ENCODE peak calls at places on chromosomes 4 and X, in ten cellular contexts. One of them, this sample, is unnamed.
A peak's percentile ranks its signal among the peaks of the same experiment; 100 is the strongest.

GRCh38 chr4:143335979-143336827 is 473 bp upstream of the GAB1 start:
- DNase-seq in psoas muscle: peak; percentile 93
- DNase-seq in CD8-positive, alpha-beta T cell: no peak
- DNase-seq in cardiac muscle cell: peak; percentile 96
- DNase-seq in heart left ventricle: peak; percentile 92
- DNase-seq in tibial nerve: peak; percentile 81
- DNase-seq in CD8-positive, alpha-beta memory T cell: no peak
- DNase-seq in body of pancreas: peak; percentile 89
- DNase-seq in tibial artery: peak; percentile 95
- DNase-seq in small intestine: peak; percentile 85
- DNase-seq in this sample: peak; percentile 54

GRCh38 chr4:30854566-30854965 is 134.4 kb downstream of the PCDH7 start:
- DNase-seq in psoas muscle: no peak
- DNase-seq in CD8-positive, alpha-beta T cell: no peak
- DNase-seq in cardiac muscle cell: no peak
- DNase-seq in heart left ventricle: no peak
- DNase-seq in tibial nerve: no peak
- DNase-seq in CD8-positive, alpha-beta memory T cell: no peak
- DNase-seq in body of pancreas: no peak
- DNase-seq in tibial artery: no peak
- DNase-seq in small intestine: no peak
- DNase-seq in this sample: no peak

GRCh38 chr4:8419222-8420041 is 21.1 kb downstream of the ACOX3 start:
- DNase-seq in psoas muscle: no peak
- DNase-seq in CD8-positive, alpha-beta T cell: no peak
- DNase-seq in cardiac muscle cell: peak; percentile 63
- DNase-seq in heart left ventricle: no peak
- DNase-seq in tibial nerve: no peak
- DNase-seq in CD8-positive, alpha-beta memory T cell: no peak
- DNase-seq in body of pancreas: no peak
- DNase-seq in tibial artery: no peak
- DNase-seq in small intestine: no peak
- DNase-seq in this sample: no peak

GRCh38 chrX:151458824-151459223 is 61.8 kb downstream of the VMA21 start:
- DNase-seq in psoas muscle: no peak
- DNase-seq in CD8-positive, alpha-beta T cell: no peak
- DNase-seq in cardiac muscle cell: peak; percentile 26
- DNase-seq in heart left ventricle: no peak
- DNase-seq in tibial nerve: no peak
- DNase-seq in CD8-positive, alpha-beta memory T cell: no peak
- DNase-seq in body of pancreas: no peak
- DNase-seq in tibial artery: no peak
- DNase-seq in small intestine: no peak
- DNase-seq in this sample: no peak

GRCh38 chrX:116862340-116862739 is 399.6 kb upstream of the CT83 start:
- DNase-seq in psoas muscle: no peak
- DNase-seq in CD8-positive, alpha-beta T cell: no peak
- DNase-seq in cardiac muscle cell: no peak
- DNase-seq in heart left ventricle: no peak
- DNase-seq in tibial nerve: no peak
- DNase-seq in CD8-positive, alpha-beta memory T cell: no peak
- DNase-seq in body of pancreas: no peak
- DNase-seq in tibial artery: no peak
- DNase-seq in small intestine: no peak
- DNase-seq in this sample: no peak

GRCh38 chrX:80576815-80577533 is 156.7 kb downstream of the TENT5D start:
- DNase-seq in psoas muscle: no peak
- DNase-seq in CD8-positive, alpha-beta T cell: no peak
- DNase-seq in cardiac muscle cell: no peak
- DNase-seq in heart left ventricle: no peak
- DNase-seq in tibial nerve: peak; percentile 4
- DNase-seq in CD8-positive, alpha-beta memory T cell: no peak
- DNase-seq in body of pancreas: no peak
- DNase-seq in tibial artery: no peak
- DNase-seq in small intestine: peak; percentile 0
- DNase-seq in this sample: no peak

GRCh38 chrX:134025986-134026731 is 40.8 kb upstream of the GPC3 start:
- DNase-seq in psoas muscle: no peak
- DNase-seq in CD8-positive, alpha-beta T cell: no peak
- DNase-seq in cardiac muscle cell: no peak
- DNase-seq in heart left ventricle: no peak
- DNase-seq in tibial nerve: no peak
- DNase-seq in CD8-positive, alpha-beta memory T cell: no peak
- DNase-seq in body of pancreas: no peak
- DNase-seq in tibial artery: no peak
- DNase-seq in small intestine: no peak
- DNase-seq in this sample: no peak

GRCh38 chr4:29970626-29971025 is 749.5 kb upstream of the PCDH7 start:
- DNase-seq in psoas muscle: no peak
- DNase-seq in CD8-positive, alpha-beta T cell: no peak
- DNase-seq in cardiac muscle cell: no peak
- DNase-seq in heart left ventricle: no peak
- DNase-seq in tibial nerve: no peak
- DNase-seq in CD8-positive, alpha-beta memory T cell: no peak
- DNase-seq in body of pancreas: no peak
- DNase-seq in tibial artery: no peak
- DNase-seq in small intestine: no peak
- DNase-seq in this sample: peak; percentile 18

GRCh38 chrX:2351999-2352995 is 148.5 kb downstream of the DHRSX start:
- DNase-seq in psoas muscle: no peak
- DNase-seq in CD8-positive, alpha-beta T cell: no peak
- DNase-seq in cardiac muscle cell: peak; percentile 73
- DNase-seq in heart left ventricle: no peak
- DNase-seq in tibial nerve: no peak
- DNase-seq in CD8-positive, alpha-beta memory T cell: no peak
- DNase-seq in body of pancreas: no peak
- DNase-seq in tibial artery: no peak
- DNase-seq in small intestine: no peak
- DNase-seq in this sample: no peak

GRCh38 chrX:29143356-29143755 is 556.1 kb downstream of the IL1RAPL1 start:
- DNase-seq in psoas muscle: no peak
- DNase-seq in CD8-positive, alpha-beta T cell: no peak
- DNase-seq in cardiac muscle cell: peak; percentile 45
- DNase-seq in heart left ventricle: no peak
- DNase-seq in tibial nerve: no peak
- DNase-seq in CD8-positive, alpha-beta memory T cell: no peak
- DNase-seq in body of pancreas: no peak
- DNase-seq in tibial artery: no peak
- DNase-seq in small intestine: no peak
- DNase-seq in this sample: no peak

GRCh38 chr4:82217986-82218715 is 155.6 kb downstream of the HNRNPD start:
- DNase-seq in psoas muscle: no peak
- DNase-seq in CD8-positive, alpha-beta T cell: no peak
- DNase-seq in cardiac muscle cell: peak; percentile 8
- DNase-seq in heart left ventricle: no peak
- DNase-seq in tibial nerve: no peak
- DNase-seq in CD8-positive, alpha-beta memory T cell: no peak
- DNase-seq in body of pancreas: no peak
- DNase-seq in tibial artery: no peak
- DNase-seq in small intestine: no peak
- DNase-seq in this sample: no peak

GRCh38 chr4:1205641-1206298 is 33.4 kb upstream of the SPON2 start:
- DNase-seq in psoas muscle: no peak
- DNase-seq in CD8-positive, alpha-beta T cell: no peak
- DNase-seq in cardiac muscle cell: no peak
- DNase-seq in heart left ventricle: peak; percentile 16
- DNase-seq in tibial nerve: no peak
- DNase-seq in CD8-positive, alpha-beta memory T cell: no peak
- DNase-seq in body of pancreas: peak; percentile 1
- DNase-seq in tibial artery: peak; percentile 61
- DNase-seq in small intestine: no peak
- DNase-seq in this sample: no peak

GRCh38 chr4:1204286-1204827 is 32.0 kb upstream of the SPON2 start:
- DNase-seq in psoas muscle: no peak
- DNase-seq in CD8-positive, alpha-beta T cell: peak; percentile 36
- DNase-seq in cardiac muscle cell: no peak
- DNase-seq in heart left ventricle: no peak
- DNase-seq in tibial nerve: no peak
- DNase-seq in CD8-positive, alpha-beta memory T cell: no peak
- DNase-seq in body of pancreas: peak; percentile 1
- DNase-seq in tibial artery: no peak
- DNase-seq in small intestine: no peak
- DNase-seq in this sample: no peak

GRCh38 chr4:1206299-1207156 is 34.1 kb upstream of the SPON2 start:
- DNase-seq in psoas muscle: peak; percentile 46
- DNase-seq in CD8-positive, alpha-beta T cell: no peak
- DNase-seq in cardiac muscle cell: no peak
- DNase-seq in heart left ventricle: peak; percentile 19
- DNase-seq in tibial nerve: no peak
- DNase-seq in CD8-positive, alpha-beta memory T cell: no peak
- DNase-seq in body of pancreas: peak; percentile 1
- DNase-seq in tibial artery: peak; percentile 63
- DNase-seq in small intestine: no peak
- DNase-seq in this sample: no peak

GRCh38 chr4:1207157-1207470 is 34.7 kb upstream of the SPON2 start:
- DNase-seq in psoas muscle: peak; percentile 35
- DNase-seq in CD8-positive, alpha-beta T cell: no peak
- DNase-seq in cardiac muscle cell: no peak
- DNase-seq in heart left ventricle: peak; percentile 18
- DNase-seq in tibial nerve: no peak
- DNase-seq in CD8-positive, alpha-beta memory T cell: no peak
- DNase-seq in body of pancreas: peak; percentile 1
- DNase-seq in tibial artery: peak; percentile 62
- DNase-seq in small intestine: no peak
- DNase-seq in this sample: no peak

DNA sequence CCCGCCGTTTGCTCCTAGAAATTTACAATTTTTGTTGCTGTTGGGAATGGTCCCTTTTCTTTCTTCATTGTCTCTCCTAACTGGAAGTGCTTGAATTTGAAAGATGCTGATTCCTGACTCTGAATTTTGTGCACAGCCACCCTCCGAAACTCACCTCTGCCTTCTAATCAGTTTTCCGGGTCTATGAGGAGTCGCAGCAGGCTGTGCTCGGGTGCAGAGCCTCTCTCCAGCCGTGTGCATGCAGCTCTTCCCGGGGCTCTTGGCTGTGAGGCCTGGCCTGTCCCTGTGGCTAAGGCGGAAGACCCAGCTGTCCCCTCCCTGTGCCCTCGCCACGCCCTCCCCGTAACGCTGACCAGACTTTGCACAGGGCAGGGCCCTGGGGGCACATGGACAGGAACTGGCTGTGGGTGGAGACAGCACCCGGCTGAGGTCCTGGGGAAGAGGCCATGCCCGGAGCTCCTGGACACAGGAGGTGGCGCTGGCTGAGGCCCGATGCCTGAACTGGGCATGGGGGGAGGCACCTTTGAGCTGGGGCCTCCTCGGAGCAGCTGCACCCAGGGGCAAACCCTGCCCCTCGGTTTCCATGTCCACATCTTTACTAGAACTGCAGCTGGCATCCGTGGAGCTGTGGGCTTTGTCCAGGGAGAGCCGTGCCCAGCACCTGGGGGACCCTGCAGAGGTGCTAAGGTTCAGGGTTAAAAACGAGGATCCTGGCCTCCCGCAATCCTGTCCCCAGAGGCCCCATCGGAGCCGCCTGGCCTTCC is 32.6 kb upstream of the SPON2 start:
- DNase-seq in psoas muscle: peak; percentile 56
- DNase-seq in CD8-positive, alpha-beta T cell: peak; percentile 45
- DNase-seq in cardiac muscle cell: no peak
- DNase-seq in heart left ventricle: peak; percentile 21
- DNase-seq in tibial nerve: no peak
- DNase-seq in CD8-positive, alpha-beta memory T cell: no peak
- DNase-seq in body of pancreas: peak; percentile 10
- DNase-seq in tibial artery: peak; percentile 63
- DNase-seq in small intestine: peak; percentile 97
- DNase-seq in this sample: no peak
- H3K4me1 ChIP-seq in psoas muscle: peaks cover 33% of the 10 kb centered on the region
- H3K4me1 ChIP-seq in CD8-positive, alpha-beta T cell: peaks cover 42% of the 10 kb centered on the region
- H3K4me1 ChIP-seq in cardiac muscle cell: peaks cover 2% of the 10 kb centered on the region
- H3K4me1 ChIP-seq in heart left ventricle: peaks cover 21% of the 10 kb centered on the region
- H3K4me1 ChIP-seq in tibial nerve: peaks cover 52% of the 10 kb centered on the region
- H3K4me1 ChIP-seq in CD8-positive, alpha-beta memory T cell: peaks cover 54% of the 10 kb centered on the region
- H3K4me1 ChIP-seq in body of pancreas: peaks cover 24% of the 10 kb centered on the region
- H3K4me1 ChIP-seq in tibial artery: peaks cover 15% of the 10 kb centered on the region
- H3K4me1 ChIP-seq in small intestine: peaks cover 5% of the 10 kb centered on the region
- H3K4me1 ChIP-seq in this sample: no peaks in the 10 kb centered on the region

DNA sequence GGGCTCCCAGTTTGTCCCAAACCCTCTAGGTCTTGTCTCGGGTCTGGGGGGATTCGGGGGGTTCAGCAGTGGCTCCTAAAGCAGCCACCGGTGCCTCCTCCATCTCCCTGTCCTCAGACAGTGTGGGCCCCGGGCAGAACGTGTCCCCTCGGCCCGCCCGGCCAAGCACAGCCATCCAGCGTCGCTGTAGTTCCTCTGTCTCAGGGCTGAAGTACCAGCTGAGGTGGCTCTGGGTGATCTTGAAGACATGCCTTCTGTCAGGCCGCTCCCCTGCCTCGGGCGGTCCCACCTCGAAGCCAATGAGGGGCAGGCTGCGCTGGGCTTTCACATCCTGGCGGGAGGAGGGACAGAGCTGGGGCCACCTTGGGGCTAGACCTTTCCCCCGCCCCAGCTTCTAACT is 5.9 kb downstream of the TSR2 start:
- DNase-seq in psoas muscle: no peak
- DNase-seq in CD8-positive, alpha-beta T cell: no peak
- DNase-seq in cardiac muscle cell: no peak
- DNase-seq in heart left ventricle: no peak
- DNase-seq in tibial nerve: no peak
- DNase-seq in CD8-positive, alpha-beta memory T cell: no peak
- DNase-seq in body of pancreas: no peak
- DNase-seq in tibial artery: no peak
- DNase-seq in small intestine: no peak
- DNase-seq in this sample: no peak
- H3K27ac ChIP-seq in psoas muscle: no peak overlapping the region
- H3K27ac ChIP-seq in CD8-positive, alpha-beta T cell: no peak overlapping the region
- H3K27ac ChIP-seq in cardiac muscle cell: no peak overlapping the region
- H3K27ac ChIP-seq in heart left ventricle: no peak overlapping the region
- H3K27ac ChIP-seq in tibial nerve: no peak overlapping the region
- H3K27ac ChIP-seq in CD8-positive, alpha-beta memory T cell: no peak overlapping the region
- H3K27ac ChIP-seq in body of pancreas: no peak overlapping the region
- H3K27ac ChIP-seq in tibial artery: no peak overlapping the region
- H3K27ac ChIP-seq in small intestine: no peak overlapping the region
- H3K27ac ChIP-seq in this sample: no peak overlapping the region

GRCh38 chr4:87489678-87490077 is 39.5 kb downstream of the SPARCL1 start:
- DNase-seq in psoas muscle: no peak
- DNase-seq in CD8-positive, alpha-beta T cell: no peak
- DNase-seq in cardiac muscle cell: peak; percentile 62
- DNase-seq in heart left ventricle: no peak
- DNase-seq in tibial nerve: no peak
- DNase-seq in CD8-positive, alpha-beta memory T cell: no peak
- DNase-seq in body of pancreas: no peak
- DNase-seq in tibial artery: no peak
- DNase-seq in small intestine: no peak
- DNase-seq in this sample: no peak
- H3K36me3 ChIP-seq in psoas muscle: peaks cover 35% of the 10 kb centered on the region
- H3K36me3 ChIP-seq in CD8-positive, alpha-beta T cell: no peaks in the 10 kb centered on the region
- H3K36me3 ChIP-seq in cardiac muscle cell: no peaks in the 10 kb centered on the region
- H3K36me3 ChIP-seq in heart left ventricle: peaks cover 78% of the 10 kb centered on the region
- H3K36me3 ChIP-seq in tibial nerve: no peaks in the 10 kb centered on the region
- H3K36me3 ChIP-seq in CD8-positive, alpha-beta memory T cell: no peaks in the 10 kb centered on the region
- H3K36me3 ChIP-seq in body of pancreas: no peaks in the 10 kb centered on the region
- H3K36me3 ChIP-seq in tibial artery: peaks cover 76% of the 10 kb centered on the region
- H3K36me3 ChIP-seq in small intestine: no peaks in the 10 kb centered on the region
- H3K36me3 ChIP-seq in this sample: peaks cover 4% of the 10 kb centered on the region

DNA sequence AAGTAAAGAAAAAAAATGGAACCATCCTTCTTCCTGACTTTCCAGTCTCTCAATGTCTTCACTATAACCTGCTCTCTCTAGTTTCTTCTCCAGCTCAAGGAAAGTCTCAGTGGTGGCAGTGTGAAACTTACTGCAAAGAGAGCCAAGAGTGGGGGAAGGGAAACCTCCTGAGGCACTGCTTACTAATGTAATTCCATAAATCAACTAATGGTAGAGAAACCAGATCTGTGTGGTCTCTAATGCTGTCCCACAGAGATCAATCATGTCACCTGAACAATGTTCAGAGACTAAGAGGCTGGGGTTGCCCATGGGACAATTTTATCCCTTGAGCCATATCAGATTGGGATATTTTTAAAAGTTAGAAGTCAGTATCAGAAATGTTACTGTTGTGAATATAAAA is 7.6 kb downstream of the CXXC4 start:
- DNase-seq in psoas muscle: no peak
- DNase-seq in CD8-positive, alpha-beta T cell: no peak
- DNase-seq in cardiac muscle cell: no peak
- DNase-seq in heart left ventricle: no peak
- DNase-seq in tibial nerve: no peak
- DNase-seq in CD8-positive, alpha-beta memory T cell: no peak
- DNase-seq in body of pancreas: peak; percentile 62
- DNase-seq in tibial artery: no peak
- DNase-seq in small intestine: no peak
- DNase-seq in this sample: no peak
- H3K4me1 ChIP-seq in psoas muscle: no peaks in the 10 kb centered on the region
- H3K4me1 ChIP-seq in CD8-positive, alpha-beta T cell: peaks cover 11% of the 10 kb centered on the region
- H3K4me1 ChIP-seq in cardiac muscle cell: peaks cover 38% of the 10 kb centered on the region
- H3K4me1 ChIP-seq in heart left ventricle: peaks cover under 1% of the 10 kb centered on the region
- H3K4me1 ChIP-seq in tibial nerve: no peaks in the 10 kb centered on the region
- H3K4me1 ChIP-seq in CD8-positive, alpha-beta memory T cell: peaks cover 9% of the 10 kb centered on the region
- H3K4me1 ChIP-seq in body of pancreas: peaks cover 31% of the 10 kb centered on the region
- H3K4me1 ChIP-seq in tibial artery: no peaks in the 10 kb centered on the region
- H3K4me1 ChIP-seq in small intestine: no peaks in the 10 kb centered on the region
- H3K4me1 ChIP-seq in this sample: no peaks in the 10 kb centered on the region

This sample was measured in iPS DF 6.9.